ENCODE peak calls at places on chromosomes 3 and 15, in ten cellular contexts. T, J, U, Y, D, O, C, G, H and L are unnamed samples. For H3K4me1, the result is how much of the 10 kb centered on the place peaks cover.

GRCh38 chr15:48861813-48862431 is 16.0 kb upstream of the EID1 start:
- DNase-seq in O (peak), G (no peak), D (no peak), T (peak), H (no peak), U (peak), J (peak), Y (peak), C (no peak), L (peak)

GRCh38 chr3:53101956-53102355 is 28.3 kb downstream of the RFT1 start:
- DNase-seq in U (no peak), T (no peak), Y (no peak), D (no peak), H (no peak), J (no peak), C (no peak), G (no peak), O (no peak), L (no peak)

GRCh38 chr3:123157209-123157597 is 44.5 kb upstream of the SEC22A start:
- DNase-seq in D (no peak), C (no peak), J (no peak), T (no peak), O (no peak), Y (no peak), U (no peak), H (no peak), G (no peak), L (no peak)

GRCh38 chr3:144590854-144591253 is 619.2 kb downstream of the DIPK2A start:
- DNase-seq in G (no peak), C (no peak), Y (peak), H (no peak), D (no peak), U (peak), O (peak), T (no peak), J (no peak), L (no peak)

GRCh38 chr3:71726106-71726505 is 904 bp upstream of the EIF4E3 start:
- DNase-seq in T (peak), U (no peak), O (no peak), D (no peak), G (no peak), J (no peak), C (no peak), H (no peak), Y (no peak), L (no peak)

GRCh38 chr15:59587085-59587826 is 24.3 kb upstream of the GCNT3 start:
- DNase-seq in U (no peak), O (no peak), C (no peak), H (no peak), D (no peak), G (no peak), T (no peak), Y (peak), J (no peak), L (no peak)

GRCh38 chr3:159620873-159621272 is 367.8 kb upstream of the IL12A start:
- DNase-seq in U (peak), Y (peak), D (no peak), T (no peak), C (no peak), G (no peak), J (no peak), H (no peak), O (peak), L (no peak)

GRCh38 chr15:46222861-46223260 is 588.0 kb downstream of the SQOR start:
- DNase-seq in D (no peak), Y (no peak), T (no peak), J (no peak), U (no peak), H (no peak), G (no peak), C (no peak), O (no peak), L (no peak)

GRCh38 chr3:16768956-16769355 is 115.8 kb upstream of the PLCL2 start:
- DNase-seq in C (no peak), G (no peak), Y (peak), U (no peak), T (no peak), D (no peak), J (no peak), O (no peak), H (no peak), L (peak)

GRCh38 chr15:75104804-75105557 is 81.6 kb downstream of the PPCDC start:
- DNase-seq in T (peak), U (peak), Y (peak), J (no peak), H (peak), O (peak), C (no peak), D (no peak), G (peak), L (peak)

GRCh38 chr3:38989932-38990510 is 61.7 kb downstream of the SCN11A start:
- DNase-seq in D (no peak), J (peak), T (no peak), H (no peak), Y (no peak), G (no peak), O (peak), C (no peak), U (no peak), L (no peak)

GRCh38 chr15:62020576-62021160 is 39.6 kb downstream of the VPS13C start:
- DNase-seq in H (no peak), D (no peak), G (no peak), T (no peak), Y (peak), U (peak), O (peak), J (no peak), C (no peak), L (no peak)

GRCh38 chr15:80121546-80121945 is 31.3 kb upstream of the FAH start:
- DNase-seq in G (no peak), H (no peak), U (no peak), Y (peak), J (peak), D (no peak), T (no peak), C (no peak), O (no peak), L (no peak)

GRCh38 chr3:53502737-53503136 is 8.3 kb downstream of the CACNA1D start:
- DNase-seq in G (no peak), C (no peak), U (no peak), J (no peak), Y (no peak), D (no peak), O (no peak), T (no peak), H (no peak), L (no peak)

GRCh38 chr3:53939081-53939582 is 47.5 kb upstream of the SELENOK start:
- DNase-seq in C (no peak), U (no peak), G (no peak), Y (no peak), J (peak), H (no peak), D (no peak), O (no peak), T (no peak), L (no peak)

GRCh38 chr3:161310649-161311423 is 60.5 kb downstream of the SPTSSB start:
- DNase-seq in T (peak), G (no peak), C (no peak), Y (no peak), O (no peak), D (no peak), U (no peak), J (no peak), H (no peak), L (no peak)

GRCh38 chr15:68275165-68275746 is 2.3 kb upstream of the FEM1B start:
- DNase-seq in D (no peak), C (no peak), H (no peak), O (no peak), G (no peak), T (no peak), J (no peak), Y (peak), U (no peak), L (no peak)

GRCh38 chr3:150602426-150603089 is 563 bp upstream of the SELENOT start:
- DNase-seq in O (peak), H (no peak), T (no peak), U (no peak), J (no peak), G (no peak), Y (no peak), C (no peak), D (no peak), L (no peak)

GRCh38 chr3:150607267-150608065 is 4.3 kb downstream of the SELENOT start:
- DNase-seq in T (no peak), G (no peak), H (no peak), U (no peak), C (no peak), J (no peak), Y (no peak), D (no peak), O (no peak), L (no peak)

GRCh38 chr3:150603090-150603887 is at the start of gene SELENOT:
- DNase-seq in H (peak), T (peak), J (peak), C (peak), D (peak), Y (peak), O (peak), U (peak), G (peak), L (peak)

GRCh38 chr3:150605998-150606641 is 3.0 kb downstream of the SELENOT start:
- DNase-seq in U (no peak), J (no peak), G (no peak), O (peak), T (no peak), C (no peak), H (no peak), Y (no peak), D (no peak), L (no peak)

GRCh38 chr3:150603888-150604319 is 783 bp downstream of the SELENOT start:
- DNase-seq in U (no peak), J (no peak), D (no peak), O (no peak), C (no peak), T (no peak), H (peak), G (no peak), Y (peak), L (no peak)
- H3K4me1 ChIP-seq in U (under half), J (under half), D (under half), O (under half), C (under half), T (half or more), H (under half), G (under half), Y (under half), L (under half)

DNA sequence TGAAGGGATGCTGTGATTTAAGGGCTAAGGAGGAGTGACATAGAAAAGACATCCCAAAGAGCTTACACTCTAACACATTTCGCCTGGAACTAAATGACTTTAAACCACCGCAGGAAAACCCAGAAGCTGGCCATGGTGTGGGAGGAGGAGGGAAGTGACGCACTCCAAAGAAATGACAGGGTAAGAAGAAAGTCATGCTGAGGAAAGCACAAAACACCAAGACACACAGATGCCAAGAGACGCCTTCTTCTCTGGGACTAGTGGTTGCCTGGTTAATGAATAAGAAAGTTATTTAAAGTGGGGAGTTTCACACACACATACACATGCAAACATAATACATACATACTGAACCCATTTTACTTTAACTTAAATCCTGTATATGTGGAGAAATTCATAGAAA is 125.7 kb downstream of the NSMCE3 start:
- DNase-seq in G (no peak), U (peak), Y (peak), C (no peak), D (no peak), O (peak), T (no peak), J (no peak), H (no peak), L (no peak)
- H3K4me1 ChIP-seq in G (under half), U (under half), Y (under half), C (under half), D (under half), O (under half), T (under half), J (under half), H (under half), L (under half)

GRCh38 chr3:195815169-195815771 is 3.5 kb upstream of the MUC4 start:
- DNase-seq in J (no peak), C (peak), D (no peak), O (no peak), G (no peak), Y (peak), H (no peak), T (no peak), U (no peak), L (no peak)
- H3K4me1 ChIP-seq in J (under half), C (under half), D (under half), O (under half), G (under half), Y (under half), H (under half), T (under half), U (under half), L (under half)

GRCh38 chr3:195537995-195538394 is 5.1 kb downstream of the PPP1R2 start:
- DNase-seq in U (no peak), C (no peak), H (no peak), G (no peak), Y (no peak), O (no peak), D (no peak), T (peak), J (no peak), L (no peak)

GRCh38 chr3:195539479-195539878 is 3.6 kb downstream of the PPP1R2 start:
- DNase-seq in D (no peak), O (no peak), Y (no peak), H (no peak), C (no peak), U (no peak), T (no peak), J (no peak), G (no peak), L (no peak)

GRCh38 chr3:195542261-195542660 is 864 bp downstream of the PPP1R2 start:
- DNase-seq in D (no peak), U (peak), H (no peak), G (no peak), T (no peak), J (no peak), Y (peak), O (peak), C (no peak), L (peak)

GRCh38 chr3:195540526-195540925 is 2.6 kb downstream of the PPP1R2 start:
- DNase-seq in C (no peak), T (no peak), Y (no peak), G (no peak), O (no peak), J (no peak), H (no peak), U (no peak), D (no peak), L (no peak)

GRCh38 chr3:195540031-195540430 is 3.1 kb downstream of the PPP1R2 start:
- DNase-seq in U (no peak), O (no peak), Y (no peak), H (no peak), T (no peak), D (no peak), J (no peak), G (no peak), C (no peak), L (no peak)
- H3K4me1 ChIP-seq in U (under half), O (under half), Y (under half), H (under half), T (half or more), D (under half), J (under half), G (under half), C (half or more), L (under half)

GRCh38 chr15:31341036-31341435 is 14.4 kb downstream of the KLF13 start:
- DNase-seq in O (no peak), D (no peak), T (peak), Y (no peak), H (no peak), U (no peak), J (no peak), C (no peak), G (no peak), L (no peak)
- H3K4me1 ChIP-seq in O (under half), D (half or more), T (half or more), Y (under half), H (half or more), U (half or more), J (under half), C (half or more), G (under half), L (under half)

GRCh38 chr15:94240486-94240885 is 9.1 kb downstream of the MCTP2 start:
- DNase-seq in Y (no peak), T (no peak), G (no peak), O (no peak), C (no peak), J (no peak), D (no peak), H (no peak), U (no peak), L (no peak)

GRCh38 chr15:94242257-94242656 is 10.9 kb downstream of the MCTP2 start:
- DNase-seq in T (no peak), H (no peak), G (no peak), Y (no peak), J (no peak), C (no peak), D (no peak), U (no peak), O (no peak), L (no peak)

GRCh38 chr15:94237903-94238302 is 6.5 kb downstream of the MCTP2 start:
- DNase-seq in U (no peak), G (no peak), D (no peak), O (no peak), J (no peak), T (no peak), Y (peak), C (no peak), H (no peak), L (no peak)

GRCh38 chr15:94238539-94239118 is 7.3 kb downstream of the MCTP2 start:
- DNase-seq in O (no peak), Y (no peak), D (no peak), J (no peak), C (no peak), U (no peak), T (no peak), H (no peak), G (no peak), L (no peak)

DNA sequence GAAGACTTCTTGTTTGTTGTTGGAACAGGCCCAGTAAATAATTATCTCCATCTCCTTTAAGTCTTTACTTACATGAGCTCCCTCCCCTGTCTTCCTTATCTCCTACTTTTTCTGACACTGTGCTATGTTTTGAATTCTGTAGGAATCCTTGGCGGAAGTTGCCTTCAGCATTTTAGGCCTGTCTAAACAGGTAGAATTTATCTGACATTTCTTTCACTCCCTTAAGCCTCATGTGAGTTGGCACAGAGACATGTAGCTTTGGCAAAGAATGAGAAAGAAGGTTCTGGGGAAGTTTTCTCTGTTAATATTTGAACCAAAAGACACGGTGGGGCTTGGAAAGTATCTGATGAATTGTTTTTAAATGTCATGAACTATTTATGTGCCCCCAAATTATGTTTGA is 8.1 kb downstream of the MCTP2 start:
- DNase-seq in J (no peak), O (no peak), G (no peak), Y (no peak), T (no peak), H (no peak), U (no peak), D (no peak), C (no peak), L (no peak)
- H3K4me1 ChIP-seq in J (under half), O (under half), G (under half), Y (under half), T (under half), H (under half), U (under half), D (under half), C (under half), L (under half)

DNA sequence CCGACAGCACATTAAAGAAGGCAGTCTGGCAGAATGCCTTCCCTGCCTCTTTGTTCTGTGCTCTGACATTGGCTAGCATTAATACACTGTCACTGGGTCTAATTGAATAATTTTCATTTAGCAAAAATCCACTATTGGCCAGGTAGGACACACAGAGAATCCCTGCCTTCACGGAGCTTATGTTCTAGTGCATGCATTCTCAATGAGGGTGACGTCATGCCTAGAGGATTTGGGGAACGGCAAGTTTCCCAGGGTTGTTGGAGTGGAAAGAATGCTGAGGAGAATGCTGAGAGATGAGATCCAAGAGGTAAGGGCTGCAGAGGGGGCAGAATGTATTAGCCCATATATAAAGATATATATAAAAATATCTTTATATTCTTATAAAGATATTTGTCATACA is 284.7 kb downstream of the ERC2 start:
- DNase-seq in T (no peak), D (no peak), O (no peak), G (no peak), H (no peak), J (no peak), C (no peak), U (no peak), Y (no peak), L (no peak)
- H3K4me1 ChIP-seq in T (under half), D (under half), O (under half), G (under half), H (under half), J (under half), C (under half), U (under half), Y (under half), L (under half)